ENCODE peak calls at places on chromosome 21, in nine cellular contexts. One of them, this sample, is unnamed.
A peak's percentile ranks its signal among the peaks of the same experiment; 100 is the strongest.

GRCh38 chr21:38841472-38841871 is 35.7 kb downstream of the ETS2 start:
- DNase-seq in AG04449: no peak
- DNase-seq in activated T-cell treated with anti-CD3 and anti-CD28 coated beads for 48 hours: no peak
- DNase-seq in activated CD8-positive, alpha-beta memory T cell treated with anti-CD3 and anti-CD28 coated beads for 48 hours: no peak
- DNase-seq in astrocyte: no peak
- DNase-seq in adrenal gland: no peak
- DNase-seq in T-helper 2 cell: no peak
- DNase-seq in GM20000: no peak
- DNase-seq in D341Med: no peak
- DNase-seq in this sample: no peak

GRCh38 chr21:30186242-30186641 is 19.6 kb upstream of the CLDN17 start:
- DNase-seq in GM20000: no peak
- DNase-seq in AG04449: no peak
- DNase-seq in D341Med: no peak
- DNase-seq in activated CD8-positive, alpha-beta memory T cell treated with anti-CD3 and anti-CD28 coated beads for 48 hours: no peak
- DNase-seq in adrenal gland: no peak
- DNase-seq in astrocyte: no peak
- DNase-seq in activated T-cell treated with anti-CD3 and anti-CD28 coated beads for 48 hours: no peak
- DNase-seq in T-helper 2 cell: no peak
- DNase-seq in this sample: no peak

GRCh38 chr21:16388911-16389515 is 659.2 kb downstream of the USP25 start:
- DNase-seq in astrocyte: no peak
- DNase-seq in activated T-cell treated with anti-CD3 and anti-CD28 coated beads for 48 hours: no peak
- DNase-seq in GM20000: no peak
- DNase-seq in AG04449: no peak
- DNase-seq in D341Med: no peak
- DNase-seq in T-helper 2 cell: no peak
- DNase-seq in adrenal gland: no peak
- DNase-seq in activated CD8-positive, alpha-beta memory T cell treated with anti-CD3 and anti-CD28 coated beads for 48 hours: no peak
- DNase-seq in this sample: no peak

GRCh38 chr21:29406385-29406784 is 107.7 kb downstream of the BACH1 start:
- DNase-seq in AG04449: no peak
- DNase-seq in D341Med: no peak
- DNase-seq in astrocyte: peak; percentile 8
- DNase-seq in activated CD8-positive, alpha-beta memory T cell treated with anti-CD3 and anti-CD28 coated beads for 48 hours: no peak
- DNase-seq in T-helper 2 cell: no peak
- DNase-seq in adrenal gland: no peak
- DNase-seq in GM20000: no peak
- DNase-seq in activated T-cell treated with anti-CD3 and anti-CD28 coated beads for 48 hours: no peak
- DNase-seq in this sample: no peak

GRCh38 chr21:33648555-33648954 is 6.3 kb downstream of the ITSN1 start:
- DNase-seq in D341Med: no peak
- DNase-seq in activated CD8-positive, alpha-beta memory T cell treated with anti-CD3 and anti-CD28 coated beads for 48 hours: no peak
- DNase-seq in AG04449: no peak
- DNase-seq in astrocyte: no peak
- DNase-seq in activated T-cell treated with anti-CD3 and anti-CD28 coated beads for 48 hours: no peak
- DNase-seq in GM20000: no peak
- DNase-seq in T-helper 2 cell: no peak
- DNase-seq in adrenal gland: no peak
- DNase-seq in this sample: no peak

GRCh38 chr21:43287111-43287973 is 118.5 kb downstream of the CRYAA start:
- DNase-seq in activated CD8-positive, alpha-beta memory T cell treated with anti-CD3 and anti-CD28 coated beads for 48 hours: no peak
- DNase-seq in adrenal gland: no peak
- DNase-seq in T-helper 2 cell: peak; percentile 46
- DNase-seq in AG04449: no peak
- DNase-seq in activated T-cell treated with anti-CD3 and anti-CD28 coated beads for 48 hours: no peak
- DNase-seq in D341Med: no peak
- DNase-seq in astrocyte: no peak
- DNase-seq in GM20000: no peak
- DNase-seq in this sample: no peak

GRCh38 chr21:42524341-42525227 is 10.9 kb downstream of the SLC37A1 start:
- DNase-seq in AG04449: no peak
- DNase-seq in astrocyte: peak; percentile 56
- DNase-seq in activated T-cell treated with anti-CD3 and anti-CD28 coated beads for 48 hours: peak; percentile 25
- DNase-seq in D341Med: no peak
- DNase-seq in activated CD8-positive, alpha-beta memory T cell treated with anti-CD3 and anti-CD28 coated beads for 48 hours: peak; percentile 38
- DNase-seq in adrenal gland: peak; percentile 89
- DNase-seq in GM20000: peak; percentile 82
- DNase-seq in T-helper 2 cell: no peak
- DNase-seq in this sample: no peak

GRCh38 chr21:45105906-45106485 is 31.6 kb downstream of the ADARB1 start:
- DNase-seq in activated CD8-positive, alpha-beta memory T cell treated with anti-CD3 and anti-CD28 coated beads for 48 hours: no peak
- DNase-seq in T-helper 2 cell: peak; percentile 17
- DNase-seq in activated T-cell treated with anti-CD3 and anti-CD28 coated beads for 48 hours: no peak
- DNase-seq in AG04449: no peak
- DNase-seq in adrenal gland: no peak
- DNase-seq in astrocyte: no peak
- DNase-seq in GM20000: no peak
- DNase-seq in D341Med: no peak
- DNase-seq in this sample: no peak

GRCh38 chr21:34790834-34791233 is 122.0 kb downstream of the CLIC6 start:
- DNase-seq in AG04449: no peak
- DNase-seq in activated T-cell treated with anti-CD3 and anti-CD28 coated beads for 48 hours: no peak
- DNase-seq in activated CD8-positive, alpha-beta memory T cell treated with anti-CD3 and anti-CD28 coated beads for 48 hours: no peak
- DNase-seq in T-helper 2 cell: no peak
- DNase-seq in GM20000: no peak
- DNase-seq in adrenal gland: no peak
- DNase-seq in astrocyte: no peak
- DNase-seq in D341Med: no peak
- DNase-seq in this sample: no peak

GRCh38 chr21:27359141-27359540 is 392.3 kb upstream of the ADAMTS5 start:
- DNase-seq in activated T-cell treated with anti-CD3 and anti-CD28 coated beads for 48 hours: no peak
- DNase-seq in GM20000: no peak
- DNase-seq in T-helper 2 cell: no peak
- DNase-seq in D341Med: no peak
- DNase-seq in astrocyte: peak; percentile 5
- DNase-seq in activated CD8-positive, alpha-beta memory T cell treated with anti-CD3 and anti-CD28 coated beads for 48 hours: no peak
- DNase-seq in adrenal gland: no peak
- DNase-seq in AG04449: no peak
- DNase-seq in this sample: no peak

GRCh38 chr21:21921410-21922232 is 923.4 kb downstream of the NCAM2 start:
- DNase-seq in AG04449: no peak
- DNase-seq in adrenal gland: no peak
- DNase-seq in T-helper 2 cell: no peak
- DNase-seq in GM20000: no peak
- DNase-seq in activated CD8-positive, alpha-beta memory T cell treated with anti-CD3 and anti-CD28 coated beads for 48 hours: no peak
- DNase-seq in activated T-cell treated with anti-CD3 and anti-CD28 coated beads for 48 hours: no peak
- DNase-seq in D341Med: peak; percentile 39
- DNase-seq in astrocyte: peak; percentile 10
- DNase-seq in this sample: no peak

GRCh38 chr21:20519076-20519475 is 479.1 kb upstream of the NCAM2 start:
- DNase-seq in D341Med: no peak
- DNase-seq in T-helper 2 cell: no peak
- DNase-seq in activated T-cell treated with anti-CD3 and anti-CD28 coated beads for 48 hours: no peak
- DNase-seq in astrocyte: no peak
- DNase-seq in GM20000: no peak
- DNase-seq in adrenal gland: no peak
- DNase-seq in activated CD8-positive, alpha-beta memory T cell treated with anti-CD3 and anti-CD28 coated beads for 48 hours: no peak
- DNase-seq in AG04449: no peak
- DNase-seq in this sample: no peak

GRCh38 chr21:35303085-35303484 is 254.0 kb upstream of the RUNX1 start:
- DNase-seq in adrenal gland: no peak
- DNase-seq in AG04449: peak; percentile 88
- DNase-seq in T-helper 2 cell: no peak
- DNase-seq in activated T-cell treated with anti-CD3 and anti-CD28 coated beads for 48 hours: no peak
- DNase-seq in astrocyte: peak; percentile 93
- DNase-seq in GM20000: no peak
- DNase-seq in activated CD8-positive, alpha-beta memory T cell treated with anti-CD3 and anti-CD28 coated beads for 48 hours: no peak
- DNase-seq in D341Med: no peak
- DNase-seq in this sample: no peak

GRCh38 chr21:43740497-43741156 is 21.7 kb downstream of the PDXK start:
- DNase-seq in adrenal gland: peak; percentile 92
- DNase-seq in D341Med: peak; percentile 67
- DNase-seq in activated T-cell treated with anti-CD3 and anti-CD28 coated beads for 48 hours: no peak
- DNase-seq in astrocyte: peak; percentile 54
- DNase-seq in T-helper 2 cell: peak; percentile 25
- DNase-seq in GM20000: no peak
- DNase-seq in AG04449: no peak
- DNase-seq in activated CD8-positive, alpha-beta memory T cell treated with anti-CD3 and anti-CD28 coated beads for 48 hours: no peak
- DNase-seq in this sample: no peak